ENCODE peak calls at places on chromosomes 16 and 17, in eight cellular contexts. X is tibial artery, Z is adipocyte, N is stomach, P is adrenal gland, C is body of pancreas, H is iPS DF 6.9, F is heart right ventricle. L is an unnamed sample. For H3K36me3, the result is how much of the 10 kb centered on the place peaks cover.

GRCh38 chr16:63856537-63856936 is 1265.3 kb downstream of the CDH11 start:
- DNase-seq in X (no peak), Z (no peak), N (no peak), P (no peak), C (no peak), H (no peak), F (no peak), L (no peak)

GRCh38 chr16:56355221-56355620 is 70.1 kb downstream of the AMFR start:
- DNase-seq in X (peak), Z (no peak), N (peak), P (peak), C (peak), H (no peak), F (no peak), L (peak)

GRCh38 chr16:1612320-1613111 is at the start of gene CRAMP1:
- DNase-seq in X (peak), Z (peak), N (no peak), P (peak), C (peak), H (no peak), F (peak), L (peak)

GRCh38 chr16:52912565-52913173 is 140.0 kb downstream of the CHD9NB start:
- DNase-seq in X (no peak), Z (peak), N (peak), P (peak), C (peak), H (peak), F (peak), L (no peak)

GRCh38 chr17:5780476-5780875 is 196.2 kb upstream of the NLRP1 start:
- DNase-seq in X (no peak), Z (peak), N (no peak), P (no peak), C (no peak), H (no peak), F (no peak), L (no peak)

GRCh38 chr17:58336456-58337094 is 8.0 kb upstream of the TSPOAP1 start:
- DNase-seq in X (no peak), Z (no peak), N (no peak), P (peak), C (no peak), H (no peak), F (no peak), L (peak)

GRCh38 chr17:68646626-68647526 is 45.7 kb upstream of the FAM20A start:
- DNase-seq in X (no peak), Z (peak), N (peak), P (no peak), C (no peak), H (no peak), F (no peak), L (no peak)

GRCh38 chr16:81444448-81445121 is at the start of gene CMIP:
- DNase-seq in X (peak), Z (peak), N (peak), P (peak), C (peak), H (no peak), F (peak), L (peak)

GRCh38 chr16:81544691-81545365 is 100.2 kb downstream of the CMIP start:
- DNase-seq in X (no peak), Z (peak), N (no peak), P (no peak), C (no peak), H (no peak), F (no peak), L (no peak)

GRCh38 chr16:84339316-84339715 is 29.0 kb upstream of the ATP2C2 start:
- DNase-seq in X (no peak), Z (no peak), N (no peak), P (no peak), C (no peak), H (no peak), F (no peak), L (no peak)

GRCh38 chr16:21626659-21627277 is 25.6 kb downstream of the IGSF6 start:
- DNase-seq in X (no peak), Z (peak), N (no peak), P (peak), C (peak), H (no peak), F (no peak), L (peak)

GRCh38 chr16:30185141-30185682 is 1.8 kb downstream of the CORO1A start:
- DNase-seq in X (no peak), Z (no peak), N (no peak), P (no peak), C (no peak), H (no peak), F (peak), L (peak)

GRCh38 chr16:70529051-70529777 is 5.6 kb downstream of the SF3B3 start:
- DNase-seq in X (no peak), Z (peak), N (no peak), P (no peak), C (no peak), H (no peak), F (no peak), L (peak)
- H3K36me3 ChIP-seq in X (half or more), Z (half or more), N (half or more), P (half or more), C (under half), H (under half), F (under half), L (half or more)

GRCh38 chr16:85565340-85565739 is 47.8 kb upstream of the GSE1 start:
- DNase-seq in X (no peak), Z (no peak), N (no peak), P (no peak), C (no peak), H (no peak), F (no peak), L (no peak)
- H3K36me3 ChIP-seq in X (under half), Z (under half), N (under half), P (under half), C (under half), H (under half), F (under half), L (under half)

GRCh38 chr17:60303406-60304099 is 88.4 kb downstream of the USP32 start:
- DNase-seq in X (no peak), Z (no peak), N (no peak), P (no peak), C (no peak), H (no peak), F (no peak), L (no peak)

GRCh38 chr17:60300011-60300410 is 91.9 kb downstream of the USP32 start:
- DNase-seq in X (no peak), Z (peak), N (no peak), P (no peak), C (no peak), H (no peak), F (no peak), L (no peak)

GRCh38 chr17:60297729-60298293 is 94.1 kb downstream of the USP32 start:
- DNase-seq in X (no peak), Z (no peak), N (no peak), P (no peak), C (no peak), H (no peak), F (no peak), L (no peak)

GRCh38 chr17:60301644-60302043 is 90.3 kb downstream of the USP32 start:
- DNase-seq in X (no peak), Z (no peak), N (no peak), P (no peak), C (no peak), H (no peak), F (no peak), L (no peak)

DNA sequence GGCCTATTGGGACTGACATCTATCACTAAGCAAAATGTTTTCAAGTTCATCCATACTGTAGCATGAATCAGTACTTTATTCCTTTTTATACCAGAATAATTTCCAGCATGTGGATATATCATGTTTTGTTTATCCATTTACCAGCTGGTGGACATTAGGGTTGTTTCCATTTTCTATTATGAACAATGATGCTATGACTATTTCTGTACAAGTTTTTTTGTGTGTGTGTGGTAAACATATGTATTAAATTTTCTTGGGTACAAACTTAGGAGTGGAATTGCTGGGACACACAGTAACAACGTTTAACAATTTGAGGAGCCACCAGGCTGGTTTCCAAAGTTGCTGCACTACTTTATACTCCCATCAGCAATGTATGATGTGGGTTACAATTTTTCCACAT is 91.0 kb downstream of the USP32 start:
- DNase-seq in X (no peak), Z (no peak), N (no peak), P (no peak), C (no peak), H (no peak), F (no peak), L (no peak)
- H3K36me3 ChIP-seq in X (under half), Z (under half), N (under half), P (under half), C (under half), H (under half), F (under half), L (under half)

DNA sequence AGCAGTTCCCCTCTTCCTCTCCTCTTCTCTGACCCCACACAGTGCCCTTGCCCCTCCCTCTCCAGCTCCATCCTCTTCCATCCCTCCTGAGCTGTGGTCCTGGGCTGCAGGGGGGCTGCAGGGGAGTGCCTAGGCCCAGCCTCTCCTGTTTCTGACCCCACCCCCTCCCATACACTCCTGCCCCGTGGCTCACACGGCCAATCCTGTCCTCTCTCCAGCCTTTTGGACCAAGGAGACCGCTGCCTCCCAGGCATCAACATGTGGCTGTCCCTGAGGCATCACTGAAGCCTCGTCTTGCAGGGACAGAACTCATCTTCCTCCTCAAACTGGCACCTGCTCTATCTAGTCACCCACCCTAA is 6.7 kb downstream of the CLUH start:
- DNase-seq in X (no peak), Z (no peak), N (no peak), P (no peak), C (no peak), H (no peak), F (no peak), L (peak)
- H3K36me3 ChIP-seq in X (under half), Z (under half), N (under half), P (under half), C (under half), H (under half), F (under half), L (under half)